ENCODE peak calls at places on chromosomes 7 and 10, in ten cellular contexts. M, R, C, D, I, O, L, X, U and J are unnamed samples.

GRCh38 chr7:82230826-82231581 is 212.6 kb downstream of the CACNA2D1 start:
- DNase-seq in M (no peak), R (no peak), C (no peak), D (no peak), I (no peak), O (no peak), L (no peak), X (no peak), U (no peak), J (peak)

GRCh38 chr7:99090811-99091582 is 52.9 kb downstream of the SMURF1 start:
- DNase-seq in M (no peak), R (no peak), C (no peak), D (no peak), I (peak), O (no peak), L (no peak), X (no peak), U (no peak), J (no peak)

GRCh38 chr10:133465191-133465949 is 11.6 kb downstream of the SCART1 start:
- DNase-seq in M (no peak), R (no peak), C (no peak), D (no peak), I (no peak), O (no peak), L (no peak), X (no peak), U (no peak), J (no peak)

GRCh38 chr7:4299431-4299830 is 382.7 kb upstream of the FOXK1 start:
- DNase-seq in M (no peak), R (no peak), C (no peak), D (no peak), I (no peak), O (no peak), L (no peak), X (no peak), U (no peak), J (peak)

GRCh38 chr10:21740989-21741388 is 207.0 kb downstream of the MLLT10 start:
- DNase-seq in M (no peak), R (no peak), C (no peak), D (no peak), I (no peak), O (no peak), L (no peak), X (no peak), U (no peak), J (no peak)

GRCh38 chr7:67753891-67754290 is 757.3 kb downstream of the TYW1 start:
- DNase-seq in M (no peak), R (no peak), C (no peak), D (no peak), I (no peak), O (peak), L (no peak), X (no peak), U (no peak), J (no peak)

GRCh38 chr7:142001163-142001874 is 5.6 kb downstream of the MGAM start:
- DNase-seq in M (no peak), R (no peak), C (no peak), D (no peak), I (peak), O (no peak), L (no peak), X (no peak), U (no peak), J (no peak)

GRCh38 chr7:49400891-49401550 is 372.4 kb upstream of the VWC2 start:
- DNase-seq in M (no peak), R (no peak), C (no peak), D (no peak), I (no peak), O (no peak), L (no peak), X (no peak), U (no peak), J (no peak)

GRCh38 chr7:98254951-98255610 is 3.0 kb upstream of the TECPR1 start:
- DNase-seq in M (peak), R (no peak), C (no peak), D (no peak), I (no peak), O (no peak), L (no peak), X (no peak), U (no peak), J (no peak)

GRCh38 chr10:5547934-5548660 is 23.3 kb downstream of the CALML3 start:
- DNase-seq in M (no peak), R (no peak), C (no peak), D (no peak), I (no peak), O (no peak), L (no peak), X (no peak), U (no peak), J (no peak)

GRCh38 chr7:17207220-17207619 is 91.2 kb upstream of the AHR start:
- DNase-seq in M (peak), R (no peak), C (no peak), D (no peak), I (no peak), O (no peak), L (no peak), X (no peak), U (no peak), J (no peak)

GRCh38 chr7:67343566-67343965 is 346.9 kb downstream of the TYW1 start:
- DNase-seq in M (no peak), R (no peak), C (no peak), D (no peak), I (no peak), O (no peak), L (no peak), X (no peak), U (peak), J (peak)

GRCh38 chr7:63042730-63043511 is 955.7 kb upstream of the ZNF722 start:
- DNase-seq in M (no peak), R (no peak), C (no peak), D (no peak), I (no peak), O (no peak), L (no peak), X (no peak), U (no peak), J (no peak)

GRCh38 chr10:13614530-13615332 is 28.0 kb downstream of the PRPF18 start:
- DNase-seq in M (no peak), R (no peak), C (no peak), D (no peak), I (peak), O (peak), L (no peak), X (no peak), U (peak), J (peak)